ENCODE peak calls at places on chromosome 20, in eight cellular contexts. G is IMR-90, E is K562, N is A549, O is HCT116, K is SK-N-SH, R is HepG2, H is H1. P is an unnamed sample.

GRCh38 chr20:31540406-31540805 is 26.2 kb downstream of the HM13 start:
- DNase-seq in G (no peak), E (no peak), N (no peak), O (no peak), K (no peak), R (no peak), H (no peak), P (no peak)

GRCh38 chr20:60224914-60225313 is 266.7 kb downstream of the CDH26 start:
- DNase-seq in G (no peak), E (peak), N (peak), O (no peak), K (peak), R (peak), H (peak), P (no peak)

GRCh38 chr20:49450281-49450707 is 32.2 kb downstream of the KCNB1 start:
- DNase-seq in G (no peak), E (no peak), N (no peak), O (no peak), K (peak), R (no peak), H (no peak), P (no peak)

GRCh38 chr20:37774143-37774542 is 80.3 kb downstream of the CTNNBL1 start:
- DNase-seq in G (no peak), E (no peak), N (no peak), O (no peak), K (no peak), R (no peak), H (no peak), P (no peak)

GRCh38 chr20:4916991-4917881 is 84.1 kb downstream of the SLC23A2 start:
- DNase-seq in G (peak), E (no peak), N (peak), O (no peak), K (no peak), R (no peak), H (no peak), P (no peak)

GRCh38 chr20:48149887-48150286 is 364.6 kb upstream of the SULF2 start:
- DNase-seq in G (no peak), E (no peak), N (no peak), O (no peak), K (no peak), R (no peak), H (no peak), P (no peak)

GRCh38 chr20:63297371-63297781 is 4.4 kb downstream of the COL20A1 start:
- DNase-seq in G (no peak), E (no peak), N (no peak), O (no peak), K (no peak), R (no peak), H (no peak), P (no peak)

GRCh38 chr20:32333988-32334885 is 23.9 kb upstream of the ASXL1 start:
- DNase-seq in G (no peak), E (peak), N (no peak), O (no peak), K (no peak), R (no peak), H (no peak), P (no peak)

GRCh38 chr20:16613954-16614353 is 40.7 kb upstream of the KIF16B start:
- DNase-seq in G (no peak), E (no peak), N (no peak), O (no peak), K (no peak), R (no peak), H (no peak), P (no peak)

GRCh38 chr20:9617940-9618339 is 103.5 kb downstream of the LAMP5 start:
- DNase-seq in G (peak), E (peak), N (peak), O (peak), K (peak), R (peak), H (no peak), P (no peak)

GRCh38 chr20:48202334-48202733 is 417.1 kb upstream of the SULF2 start:
- DNase-seq in G (no peak), E (no peak), N (no peak), O (no peak), K (no peak), R (no peak), H (no peak), P (no peak)

GRCh38 chr20:62123450-62124118 is 1.3 kb downstream of the LSM14B start:
- DNase-seq in G (peak), E (no peak), N (no peak), O (no peak), K (no peak), R (no peak), H (no peak), P (no peak)

GRCh38 chr20:17748279-17748678 is 48.5 kb downstream of the BANF2 start:
- DNase-seq in G (no peak), E (no peak), N (no peak), O (no peak), K (no peak), R (peak), H (no peak), P (no peak)

GRCh38 chr20:9928281-9928737 is 89.4 kb upstream of the PAK5 start:
- DNase-seq in G (no peak), E (no peak), N (no peak), O (no peak), K (no peak), R (no peak), H (no peak), P (no peak)

GRCh38 chr20:16864069-16864468 is 115.9 kb downstream of the OTOR start:
- DNase-seq in G (peak), E (no peak), N (peak), O (no peak), K (no peak), R (no peak), H (no peak), P (peak)

GRCh38 chr20:44485078-44485829 is 9.6 kb downstream of the TTPAL start:
- DNase-seq in G (no peak), E (no peak), N (no peak), O (no peak), K (no peak), R (no peak), H (no peak), P (no peak)

GRCh38 chr20:1934162-1934561 is 39.0 kb downstream of the SIRPA start:
- DNase-seq in G (peak), E (no peak), N (no peak), O (no peak), K (no peak), R (no peak), H (no peak), P (no peak)

GRCh38 chr20:208937-209566 is 18.0 kb upstream of the DEFB129 start:
- DNase-seq in G (peak), E (peak), N (peak), O (peak), K (peak), R (peak), H (no peak), P (no peak)

GRCh38 chr20:20211274-20211987 is 156.5 kb upstream of the INSM1 start:
- DNase-seq in G (no peak), E (no peak), N (no peak), O (no peak), K (no peak), R (no peak), H (no peak), P (no peak)

GRCh38 chr20:38935285-38935684 is 9.1 kb downstream of the FAM83D start:
- DNase-seq in G (no peak), E (no peak), N (peak), O (no peak), K (no peak), R (no peak), H (no peak), P (no peak)

GRCh38 chr20:44004306-44004915 is 89.8 kb downstream of the TOX2 start:
- DNase-seq in G (no peak), E (no peak), N (no peak), O (no peak), K (no peak), R (no peak), H (no peak), P (no peak)

GRCh38 chr20:20368414-20369352 is 779 bp downstream of the INSM1 start:
- DNase-seq in G (no peak), E (no peak), N (peak), O (no peak), K (peak), R (no peak), H (peak), P (no peak)

GRCh38 chr20:7772376-7772775 is 167.9 kb downstream of the HAO1 start:
- DNase-seq in G (peak), E (no peak), N (peak), O (no peak), K (no peak), R (no peak), H (no peak), P (no peak)

GRCh38 chr20:33411136-33411690 is 9.9 kb upstream of the CDK5RAP1 start:
- DNase-seq in G (no peak), E (no peak), N (no peak), O (no peak), K (no peak), R (no peak), H (no peak), P (no peak)

GRCh38 chr20:57213291-57213690 is 53.1 kb downstream of the BMP7 start:
- DNase-seq in G (no peak), E (no peak), N (no peak), O (no peak), K (no peak), R (no peak), H (no peak), P (no peak)

GRCh38 chr20:8963330-8963729 is 105.6 kb upstream of the PLCB4 start:
- DNase-seq in G (no peak), E (no peak), N (no peak), O (no peak), K (no peak), R (no peak), H (no peak), P (no peak)

GRCh38 chr20:54680872-54681297 is 205.5 kb downstream of the DOK5 start:
- DNase-seq in G (peak), E (peak), N (peak), O (peak), K (peak), R (peak), H (peak), P (no peak)

GRCh38 chr20:21729316-21729715 is 23.9 kb downstream of the PAX1 start:
- DNase-seq in G (no peak), E (no peak), N (no peak), O (no peak), K (no peak), R (no peak), H (no peak), P (no peak)

GRCh38 chr20:11499235-11499634 is 418.5 kb upstream of the BTBD3 start:
- DNase-seq in G (no peak), E (no peak), N (no peak), O (no peak), K (no peak), R (no peak), H (no peak), P (no peak)

GRCh38 chr20:59751075-59751711 is 146.9 kb downstream of the PHACTR3 start:
- DNase-seq in G (peak), E (peak), N (peak), O (peak), K (peak), R (peak), H (peak), P (peak)

GRCh38 chr20:19786311-19786710 is 28.3 kb downstream of the RIN2 start:
- DNase-seq in G (peak), E (no peak), N (no peak), O (no peak), K (no peak), R (no peak), H (no peak), P (no peak)

GRCh38 chr20:34112600-34113061 is 588 bp upstream of the EIF2S2 start:
- DNase-seq in G (peak), E (peak), N (peak), O (no peak), K (peak), R (peak), H (no peak), P (no peak)

GRCh38 chr20:35576816-35577215 is 34.9 kb downstream of the ERGIC3 start:
- DNase-seq in G (no peak), E (no peak), N (no peak), O (no peak), K (no peak), R (no peak), H (no peak), P (no peak)

GRCh38 chr20:38460040-38460623 is 12.5 kb upstream of the RALGAPB start:
- DNase-seq in G (peak), E (peak), N (peak), O (peak), K (peak), R (peak), H (no peak), P (no peak)

GRCh38 chr20:4999788-5000187 is 1.5 kb downstream of the SLC23A2 start:
- DNase-seq in G (no peak), E (no peak), N (no peak), O (no peak), K (no peak), R (no peak), H (no peak), P (no peak)

GRCh38 chr20:4898845-4899244 is 102.5 kb downstream of the SLC23A2 start:
- DNase-seq in G (no peak), E (no peak), N (no peak), O (no peak), K (no peak), R (no peak), H (no peak), P (no peak)

GRCh38 chr20:50478162-50479036 is 31.8 kb upstream of the PTPN1 start:
- DNase-seq in G (peak), E (peak), N (peak), O (peak), K (peak), R (peak), H (peak), P (no peak)

GRCh38 chr20:58651548-58651822 is 402 bp downstream of the STX16 start:
- DNase-seq in G (peak), E (no peak), N (no peak), O (no peak), K (peak), R (peak), H (no peak), P (no peak)
- TF ChIP-seq RAD21 in G (no peak), E (no peak), N (no peak), O (no peak), K (no peak), R (no peak), H (no peak), P (no peak)

GRCh38 chr20:53623454-53624206 is 30.0 kb upstream of the ZNF217 start:
- DNase-seq in G (peak), E (peak), N (peak), O (no peak), K (peak), R (peak), H (no peak), P (peak)
- TF ChIP-seq CTCF in G (peak), E (no peak), N (peak), O (no peak), K (no peak), R (peak), H (no peak), P (no peak)

GRCh38 chr20:52191436-52192295 is at the start of gene ZFP64:
- DNase-seq in G (peak), E (peak), N (peak), O (peak), K (peak), R (peak), H (peak), P (no peak)
- TF ChIP-seq RAD21 in G (no peak), E (no peak), N (no peak), O (no peak), K (no peak), R (peak), H (no peak), P (peak)

DNA sequence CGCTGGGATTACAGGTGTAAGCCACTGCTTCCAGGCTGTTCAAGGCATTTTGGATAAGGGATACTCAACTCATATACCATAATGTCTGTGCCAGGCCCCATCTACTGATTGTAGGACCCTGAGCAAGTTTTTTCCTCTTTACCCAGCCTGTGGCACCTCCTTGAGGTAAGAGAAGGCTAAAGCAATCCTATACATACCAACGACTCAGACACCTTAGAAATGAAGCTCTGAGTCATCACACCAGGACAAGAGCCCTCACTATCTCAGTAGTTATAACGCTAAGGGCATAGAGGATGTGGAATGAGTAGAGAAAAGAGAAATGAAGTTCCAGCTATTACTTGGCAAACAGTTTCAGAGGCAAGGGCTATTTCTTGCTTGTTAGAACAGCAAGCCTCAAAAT is 16.9 kb downstream of the NDRG3 start:
- DNase-seq in G (peak), E (peak), N (peak), O (no peak), K (no peak), R (peak), H (no peak), P (no peak)
- TF ChIP-seq CTCF in G (peak), E (peak), N (no peak), O (peak), K (peak), R (peak), H (peak), P (peak)

GRCh38 chr20:25082498-25082873 is 545 bp upstream of the VSX1 start:
- DNase-seq in G (no peak), E (no peak), N (peak), O (no peak), K (peak), R (no peak), H (peak), P (no peak)
- TF ChIP-seq RAD21 in G (no peak), E (no peak), N (peak), O (peak), K (no peak), R (no peak), H (peak), P (no peak)

GRCh38 chr20:52275243-52275817 is 83.8 kb upstream of the ZFP64 start:
- DNase-seq in G (no peak), E (no peak), N (no peak), O (no peak), K (no peak), R (no peak), H (no peak), P (no peak)
- TF ChIP-seq CTCF in G (no peak), E (no peak), N (no peak), O (no peak), K (no peak), R (no peak), H (no peak), P (no peak)

GRCh38 chr20:41003143-41003932 is 25.3 kb upstream of the TOP1 start:
- DNase-seq in G (peak), E (peak), N (peak), O (peak), K (no peak), R (peak), H (no peak), P (no peak)
- TF ChIP-seq RAD21 in G (no peak), E (no peak), N (peak), O (no peak), K (no peak), R (no peak), H (no peak), P (no peak)

GRCh38 chr20:13121840-13122515 is 99.1 kb upstream of the ISM1 start:
- DNase-seq in G (no peak), E (no peak), N (no peak), O (no peak), K (no peak), R (peak), H (no peak), P (no peak)

GRCh38 chr20:13113731-13114130 is 105.0 kb downstream of the SPTLC3 start:
- DNase-seq in G (no peak), E (no peak), N (no peak), O (no peak), K (no peak), R (no peak), H (no peak), P (no peak)

GRCh38 chr20:13117200-13117599 is 103.9 kb upstream of the ISM1 start:
- DNase-seq in G (no peak), E (no peak), N (no peak), O (no peak), K (no peak), R (no peak), H (no peak), P (no peak)

GRCh38 chr20:13118676-13119075 is 102.4 kb upstream of the ISM1 start:
- DNase-seq in G (no peak), E (no peak), N (no peak), O (no peak), K (no peak), R (no peak), H (no peak), P (no peak)

DNA sequence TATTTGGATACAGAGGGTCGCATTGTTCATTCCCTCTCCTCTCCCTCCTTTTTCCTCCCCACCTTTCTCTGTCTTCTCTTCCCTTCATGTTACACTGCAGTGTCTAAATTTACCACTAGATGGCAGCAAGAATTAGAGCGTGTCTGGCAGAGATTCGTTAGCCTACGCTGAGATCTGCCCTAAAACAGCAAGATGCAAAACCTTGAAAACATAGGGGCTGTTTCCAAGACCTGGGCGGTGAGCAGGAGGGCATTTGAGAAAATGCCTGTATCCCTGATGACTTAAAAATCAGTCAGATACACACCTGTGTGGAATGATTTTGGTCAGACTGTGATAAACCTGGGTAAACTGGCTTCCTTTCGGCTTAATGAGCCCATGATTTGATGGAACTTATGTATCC is 101.5 kb upstream of the ISM1 start:
- DNase-seq in G (peak), E (peak), N (peak), O (peak), K (peak), R (peak), H (no peak), P (no peak)
- TF ChIP-seq CTCF in G (peak), E (peak), N (peak), O (peak), K (peak), R (peak), H (peak), P (peak)

GRCh38 chr20:14446446-14446845 is 109.0 kb upstream of the FLRT3 start:
- DNase-seq in G (peak), E (no peak), N (no peak), O (no peak), K (no peak), R (no peak), H (no peak), P (no peak)

GRCh38 chr20:14445902-14446301 is 108.5 kb upstream of the FLRT3 start:
- DNase-seq in G (no peak), E (no peak), N (no peak), O (no peak), K (no peak), R (no peak), H (no peak), P (no peak)

GRCh38 chr20:14445310-14445709 is 107.9 kb upstream of the FLRT3 start:
- DNase-seq in G (peak), E (no peak), N (no peak), O (no peak), K (no peak), R (no peak), H (no peak), P (no peak)

GRCh38 chr20:14444106-14444505 is 106.7 kb upstream of the FLRT3 start:
- DNase-seq in G (no peak), E (no peak), N (no peak), O (no peak), K (no peak), R (no peak), H (no peak), P (no peak)

GRCh38 chr20:14441201-14441600 is 103.8 kb upstream of the FLRT3 start:
- DNase-seq in G (peak), E (no peak), N (no peak), O (no peak), K (no peak), R (no peak), H (no peak), P (no peak)
- TF ChIP-seq RAD21 in G (no peak), E (no peak), N (no peak), O (no peak), K (no peak), R (no peak), H (no peak), P (no peak)

P was measured in GM12878.